ENCODE peak calls at places on chromosomes 5 and 9, in six cellular contexts. J, B, L, C, I and A are unnamed samples.

GRCh38 chr9:89749500-89750116 is 144.8 kb downstream of the GADD45G start:
- DNase-seq in J (no peak), C (no peak), L (no peak), I (no peak), B (no peak), A (no peak)

GRCh38 chr5:127031147-127031862 is 947 bp upstream of the MARCHF3 start:
- DNase-seq in I (no peak), L (no peak), J (peak; percentile 26), B (no peak), C (peak; percentile 86), A (no peak)

GRCh38 chr9:92242115-92242778 is 51.2 kb downstream of the IARS1 start:
- DNase-seq in I (no peak), C (no peak), L (no peak), J (no peak), B (peak; percentile 39), A (no peak)

GRCh38 chr9:73023025-73023541 is 70.2 kb upstream of the ALDH1A1 start:
- DNase-seq in L (peak; percentile 43), J (peak; percentile 52), B (peak; percentile 67), I (peak; percentile 56), C (no peak), A (peak; percentile 4)

GRCh38 chr5:78677777-78678668 is 29.5 kb upstream of the LHFPL2 start:
- DNase-seq in I (peak; percentile 85), J (no peak), B (peak; percentile 85), C (no peak), L (no peak), A (no peak)

GRCh38 chr9:132894343-132894742 is 15.6 kb downstream of the SPACA9 start:
- DNase-seq in J (no peak), I (peak; percentile 44), B (no peak), L (no peak), C (no peak), A (no peak)

GRCh38 chr5:142597546-142598337 is 88.1 kb downstream of the FGF1 start:
- DNase-seq in B (no peak), L (no peak), C (no peak), J (no peak), I (peak; percentile 95), A (no peak)

GRCh38 chr9:5851445-5851844 is 18.5 kb upstream of the ERMP1 start:
- DNase-seq in B (no peak), I (peak; percentile 57), C (no peak), J (peak; percentile 35), L (no peak), A (no peak)

GRCh38 chr9:34230556-34230955 is 51.7 kb downstream of the UBAP1 start:
- DNase-seq in L (no peak), B (no peak), I (no peak), C (no peak), J (no peak), A (no peak)

GRCh38 chr9:112640311-112640710 is 77.6 kb downstream of the INIP start:
- DNase-seq in J (no peak), I (no peak), L (no peak), C (no peak), B (no peak), A (no peak)

GRCh38 chr9:121989010-121989409 is 104.1 kb downstream of the TTLL11 start:
- DNase-seq in L (peak; percentile 23), B (no peak), J (no peak), I (peak; percentile 33), C (no peak), A (no peak)

GRCh38 chr9:86605303-86605702 is 251.1 kb upstream of the TUT7 start:
- DNase-seq in C (no peak), I (no peak), B (no peak), J (no peak), L (no peak), A (no peak)

GRCh38 chr5:178392386-178392785 is 159.8 kb upstream of the PHYKPL start:
- DNase-seq in L (no peak), J (no peak), I (no peak), B (no peak), C (peak; percentile 32), A (no peak)

GRCh38 chr5:84088996-84089395 is 295.7 kb downstream of the EDIL3 start:
- DNase-seq in B (no peak), J (no peak), L (no peak), I (peak; percentile 63), C (no peak), A (no peak)

GRCh38 chr5:118447350-118447749 is 541.0 kb downstream of the DTWD2 start:
- DNase-seq in B (no peak), I (no peak), J (no peak), L (no peak), C (no peak), A (no peak)

DNA sequence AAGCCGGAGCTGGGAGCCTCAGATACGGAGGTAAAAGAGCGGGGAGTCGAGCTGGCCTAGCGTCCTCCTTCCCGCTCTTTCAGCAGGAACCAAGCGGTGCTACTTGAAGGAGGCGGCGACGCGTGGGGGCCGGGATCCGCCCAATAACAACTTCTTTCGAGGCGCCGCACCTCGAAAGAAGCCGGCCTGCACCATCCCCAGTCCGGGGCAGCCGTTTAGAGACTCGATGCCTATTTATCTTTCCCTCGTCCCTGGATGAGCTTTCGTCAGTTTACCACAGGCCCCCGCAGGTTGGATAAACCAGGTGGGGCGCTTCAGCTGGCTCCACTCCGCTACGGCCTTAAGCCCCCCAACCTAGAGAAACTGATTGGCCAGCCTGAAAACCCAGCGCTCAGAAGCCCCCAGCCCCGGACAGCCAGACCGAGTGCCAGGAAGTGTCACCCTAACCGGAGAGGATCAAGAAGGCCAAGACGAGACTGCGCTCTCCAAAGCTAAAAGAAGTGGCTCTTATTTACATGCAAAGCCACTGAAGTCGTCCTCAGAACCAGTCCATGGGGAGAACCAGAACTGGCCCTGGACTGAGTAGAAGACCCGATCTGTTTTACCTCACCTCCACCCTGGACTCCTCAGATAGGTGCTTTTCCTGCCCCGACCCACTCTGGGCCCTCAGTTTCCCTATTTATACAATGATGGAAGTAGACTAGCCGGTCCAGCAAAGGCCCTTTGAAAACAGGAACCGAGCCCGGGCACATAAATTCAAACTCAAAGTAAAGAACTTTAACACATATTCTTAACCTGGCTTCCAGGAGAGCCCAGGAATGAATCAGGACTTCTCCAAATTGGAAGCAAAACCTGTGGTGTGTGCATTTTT is 1.4 kb downstream of the HAND1 start:
- DNase-seq in J (no peak), I (no peak), C (no peak), B (no peak), L (no peak), A (no peak)
- H3K27me3 ChIP-seq in J (peaks cover 86% of the 10 kb centered on the region), I (peaks cover 88% of the 10 kb centered on the region), C (peaks cover 100% of the 10 kb centered on the region), B (peaks cover 15% of the 10 kb centered on the region), L (peaks cover 78% of the 10 kb centered on the region), A (peaks cover 100% of the 10 kb centered on the region)

GRCh38 chr5:136750507-136750906 is 385.2 kb upstream of the TRPC7 start:
- DNase-seq in L (no peak), I (no peak), C (no peak), B (no peak), J (no peak), A (no peak)
- H3K27ac ChIP-seq in L (no peak overlapping the region), I (no peak overlapping the region), C (no peak overlapping the region), B (no peak overlapping the region), J (no peak overlapping the region), A (no peak overlapping the region)

GRCh38 chr5:42994285-42995151 is 45.6 kb downstream of the ANXA2R start:
- DNase-seq in I (no peak), L (peak; percentile 81), B (peak; percentile 88), C (peak; percentile 91), J (peak; percentile 90), A (peak; percentile 88)

GRCh38 chr5:42991477-42992034 is 48.6 kb downstream of the ANXA2R start:
- DNase-seq in I (no peak), C (peak; percentile 76), J (no peak), L (no peak), B (no peak), A (peak; percentile 11)

GRCh38 chr5:42993516-42994284 is 46.4 kb downstream of the ANXA2R start:
- DNase-seq in C (no peak), I (no peak), B (no peak), J (peak; percentile 65), L (no peak), A (peak; percentile 54)

GRCh38 chr5:42990892-42991291 is 49.2 kb downstream of the ANXA2R start:
- DNase-seq in C (no peak), B (no peak), L (no peak), J (no peak), I (no peak), A (no peak)

DNA sequence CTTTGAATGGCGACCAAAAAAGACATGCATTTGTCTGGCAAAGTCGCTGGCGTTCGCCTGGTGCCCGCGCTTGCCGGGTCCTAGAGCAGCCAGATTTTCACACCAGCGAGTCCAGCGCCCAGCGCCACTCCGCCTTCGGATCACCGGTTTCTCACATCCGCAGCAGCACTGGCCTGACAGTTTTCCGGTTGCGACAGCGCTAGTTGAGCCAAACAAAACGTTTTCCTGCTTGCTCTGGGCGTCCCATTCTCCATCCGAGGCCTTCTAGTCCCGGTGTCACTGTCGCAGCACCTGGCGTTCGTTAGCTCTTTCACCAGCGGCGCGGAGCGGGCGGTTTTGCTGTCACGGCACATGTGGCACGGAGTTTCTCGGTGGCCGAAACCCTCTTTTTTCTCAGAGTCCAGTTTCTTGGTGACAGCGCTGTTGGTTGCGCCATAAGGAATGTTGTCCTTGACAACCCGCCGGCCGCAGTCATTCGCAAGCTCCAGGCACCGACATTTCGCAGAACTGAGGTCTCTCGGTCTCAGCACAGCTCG is 48.0 kb downstream of the ANXA2R start:
- DNase-seq in B (peak; percentile 69), C (peak; percentile 92), I (no peak), J (peak; percentile 81), L (no peak), A (peak; percentile 74)
- H3K27me3 ChIP-seq in B (no peaks in the 10 kb centered on the region), C (peaks cover 82% of the 10 kb centered on the region), I (no peaks in the 10 kb centered on the region), J (no peaks in the 10 kb centered on the region), L (peaks cover 30% of the 10 kb centered on the region), A (no peaks in the 10 kb centered on the region)

DNA sequence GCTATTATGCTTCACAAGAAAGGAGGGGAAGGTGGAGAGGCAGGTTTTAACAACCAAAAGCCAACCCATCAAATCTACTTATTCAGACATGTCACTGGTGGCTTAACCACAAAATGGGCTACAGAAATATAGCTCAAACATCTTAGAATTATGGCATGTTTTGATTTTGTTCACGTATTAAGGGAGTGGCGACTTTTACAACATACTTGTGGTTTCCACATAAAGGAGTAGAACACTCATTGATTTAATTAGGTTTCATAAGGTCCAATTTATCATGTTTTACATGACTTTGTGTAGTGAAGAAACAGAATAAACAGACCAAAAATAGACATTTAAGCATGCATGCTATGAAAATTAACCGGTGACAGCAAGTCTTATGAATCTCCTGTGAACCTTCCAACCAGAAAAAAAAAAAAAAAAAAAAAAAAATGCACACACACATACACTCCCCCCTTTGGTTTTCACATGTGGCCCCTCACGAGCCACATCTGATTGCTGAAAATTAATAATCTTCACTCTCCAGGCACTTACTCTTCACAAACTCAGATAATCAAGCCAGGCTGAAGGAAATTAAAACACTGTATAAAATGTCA is 5.4 kb downstream of the ZNF608 start:
- DNase-seq in J (no peak), B (no peak), I (peak; percentile 80), C (no peak), L (no peak), A (no peak)
- H3K27ac ChIP-seq in J (no peak overlapping the region), B (no peak overlapping the region), I (peak overlapping the region; percentile 75), C (peak overlapping the region; percentile 89), L (no peak overlapping the region), A (no peak overlapping the region)

GRCh38 chr9:79980440-79980839 is 408.7 kb downstream of the TLE4 start:
- DNase-seq in B (no peak), C (no peak), I (no peak), L (peak; percentile 21), J (no peak), A (no peak)

GRCh38 chr9:79975471-79976316 is 403.9 kb downstream of the TLE4 start:
- DNase-seq in C (peak; percentile 62), L (peak; percentile 29), I (no peak), B (no peak), J (no peak), A (no peak)

GRCh38 chr9:79976501-79977444 is 405.0 kb downstream of the TLE4 start:
- DNase-seq in J (no peak), C (peak; percentile 67), I (no peak), B (no peak), L (peak; percentile 57), A (no peak)

GRCh38 chr9:79974806-79975422 is 403.1 kb downstream of the TLE4 start:
- DNase-seq in B (no peak), J (no peak), C (no peak), L (peak; percentile 24), I (no peak), A (no peak)

GRCh38 chr9:79977510-79978197 is 405.9 kb downstream of the TLE4 start:
- DNase-seq in C (no peak), I (no peak), L (no peak), J (no peak), B (no peak), A (no peak)
- H3K27me3 ChIP-seq in C (no peaks in the 10 kb centered on the region), I (peaks cover 54% of the 10 kb centered on the region), L (no peaks in the 10 kb centered on the region), J (no peaks in the 10 kb centered on the region), B (no peaks in the 10 kb centered on the region), A (no peaks in the 10 kb centered on the region)